ENCODE peak calls at places on chromosomes 5 and 9, in six cellular contexts. B is SK-N-SH, O is neural progenitor cell, C is HCT116, M is PC-3, L is MM.1S. D is an unnamed sample.

GRCh38 chr5:78527054-78527884 is 121.3 kb downstream of the LHFPL2 start:
- DNase-seq in B (no peak), L (no peak), M (peak; percentile 52), O (peak; percentile 40), C (no peak), D (peak; percentile 98)

GRCh38 chr5:168790037-168790635 is 211.0 kb upstream of the PANK3 start:
- DNase-seq in O (no peak), M (no peak), C (no peak), B (no peak), L (no peak), D (peak; percentile 52)

GRCh38 chr9:10674586-10674985 is 61.8 kb upstream of the PTPRD start:
- DNase-seq in L (no peak), B (no peak), O (no peak), M (no peak), C (no peak), D (no peak)

GRCh38 chr5:134135091-134135655 is 20.7 kb downstream of the TCF7 start:
- DNase-seq in B (no peak), L (no peak), O (no peak), C (no peak), M (no peak), D (no peak)

GRCh38 chr5:80069251-80069650 is 34.1 kb downstream of the THBS4 start:
- DNase-seq in B (no peak), L (no peak), C (no peak), M (no peak), O (no peak), D (no peak)

GRCh38 chr5:171342362-171343111 is 33.5 kb downstream of the TLX3 start:
- DNase-seq in M (peak; percentile 85), O (peak; percentile 80), C (peak; percentile 64), L (peak; percentile 52), B (peak; percentile 73), D (peak; percentile 84)

GRCh38 chr9:99852617-99853016 is 30.9 kb downstream of the NR4A3 start:
- DNase-seq in B (no peak), C (no peak), O (no peak), L (peak; percentile 72), M (no peak), D (no peak)

GRCh38 chr9:36922548-36922947 is 111.5 kb downstream of the PAX5 start:
- DNase-seq in B (no peak), L (no peak), M (peak; percentile 55), O (no peak), C (no peak), D (peak; percentile 5)

GRCh38 chr9:93588641-93589609 is 12.5 kb downstream of the PHF2 start:
- DNase-seq in L (no peak), C (no peak), O (no peak), M (no peak), B (no peak), D (peak; percentile 36)

GRCh38 chr5:39373797-39374196 is 9.5 kb upstream of the C9 start:
- DNase-seq in C (no peak), M (no peak), O (no peak), B (no peak), L (no peak), D (no peak)

GRCh38 chr5:146025108-146025507 is 80.3 kb downstream of the PLAC8L1 start:
- DNase-seq in L (no peak), O (no peak), B (no peak), C (no peak), M (no peak), D (no peak)

GRCh38 chr9:6551126-6551525 is 94.4 kb downstream of the GLDC start:
- DNase-seq in M (no peak), C (no peak), L (no peak), B (no peak), O (no peak), D (no peak)

GRCh38 chr5:124906339-124907097 is 160.1 kb upstream of the ZNF608 start:
- DNase-seq in C (no peak), B (peak; percentile 20), L (peak; percentile 39), M (peak; percentile 27), O (peak; percentile 53), D (peak; percentile 82)

GRCh38 chr9:1980387-1980786 is 34.8 kb upstream of the SMARCA2 start:
- DNase-seq in O (no peak), C (no peak), M (no peak), L (peak; percentile 37), B (no peak), D (no peak)

GRCh38 chr5:15887072-15887471 is 292.5 kb downstream of the MARCHF11 start:
- DNase-seq in O (no peak), L (no peak), B (no peak), C (no peak), M (no peak), D (no peak)

GRCh38 chr9:96139592-96140251 is 162.3 kb downstream of the HSD17B3 start:
- DNase-seq in L (no peak), B (peak; percentile 71), O (no peak), M (peak; percentile 11), C (no peak), D (peak; percentile 91)

GRCh38 chr5:110335361-110336046 is 391.0 kb downstream of the TMEM232 start:
- DNase-seq in B (no peak), L (no peak), C (no peak), O (no peak), M (no peak), D (peak; percentile 94)

GRCh38 chr9:121895836-121896544 is 197.1 kb downstream of the TTLL11 start:
- DNase-seq in L (no peak), C (no peak), B (no peak), O (peak; percentile 34), M (no peak), D (no peak)

GRCh38 chr5:39892708-39893107 is 467.9 kb upstream of the DAB2 start:
- DNase-seq in O (no peak), M (peak; percentile 60), B (no peak), C (no peak), L (peak; percentile 51), D (peak; percentile 45)

GRCh38 chr5:63570752-63571151 is 391.5 kb downstream of the HTR1A start:
- DNase-seq in O (peak; percentile 46), B (peak; percentile 3), C (no peak), M (no peak), L (no peak), D (no peak)

GRCh38 chr5:38463634-38464521 is 92.6 kb downstream of the LIFR start:
- DNase-seq in O (no peak), C (peak; percentile 84), B (no peak), M (peak; percentile 96), L (peak; percentile 45), D (peak; percentile 97)

GRCh38 chr9:14441976-14442651 is 128.2 kb upstream of the NFIB start:
- DNase-seq in O (peak; percentile 58), L (no peak), M (peak; percentile 17), C (peak; percentile 72), B (no peak), D (peak; percentile 30)

GRCh38 chr5:139861889-139862207 is 66.2 kb downstream of the PSD2 start:
- DNase-seq in L (no peak), C (no peak), O (no peak), M (no peak), B (no peak), D (no peak)

GRCh38 chr5:139862803-139863202 is 67.2 kb downstream of the PSD2 start:
- DNase-seq in L (no peak), C (no peak), O (peak; percentile 41), B (no peak), M (no peak), D (no peak)

GRCh38 chr5:139863361-139863760 is 67.8 kb downstream of the PSD2 start:
- DNase-seq in B (no peak), O (no peak), C (no peak), L (no peak), M (no peak), D (peak; percentile 46)

GRCh38 chr5:139861021-139861888 is 65.6 kb downstream of the PSD2 start:
- DNase-seq in C (no peak), O (no peak), B (no peak), M (no peak), L (no peak), D (no peak)

GRCh38 chr5:139862313-139862712 is 66.7 kb downstream of the PSD2 start:
- DNase-seq in C (no peak), L (no peak), M (no peak), O (no peak), B (no peak), D (peak; percentile 85)
- TF ChIP-seq EZH2phosphoT487 in C (no peak), L (no peak), M (no peak), O (no peak), B (no peak), D (no peak)

DNA sequence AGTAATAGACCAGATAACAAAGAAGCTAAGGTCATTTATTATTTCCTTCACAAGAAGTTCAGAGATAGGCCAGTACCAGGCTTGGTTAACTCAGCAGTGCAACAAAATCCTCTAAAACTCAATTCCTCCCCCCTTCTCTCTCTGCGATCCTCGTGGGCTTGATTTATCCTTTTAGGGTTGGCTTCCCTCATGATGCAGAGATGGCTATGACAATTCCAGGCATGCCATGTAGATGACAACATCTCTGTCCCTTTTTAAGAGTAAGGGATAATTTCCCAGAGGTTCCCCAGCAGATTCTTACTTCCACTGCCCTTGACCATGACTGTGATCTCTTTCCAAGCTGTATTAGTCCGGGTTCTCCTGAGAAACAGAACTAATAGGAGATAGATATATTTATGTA is 28.7 kb upstream of the DAP start:
- DNase-seq in M (no peak), B (no peak), L (no peak), C (no peak), O (no peak), D (peak; percentile 12)
- H3K9ac ChIP-seq in M (no peak overlapping the region), B (no peak overlapping the region), L (no peak overlapping the region), C (no peak overlapping the region), O (no peak overlapping the region), D (no peak overlapping the region)

DNA sequence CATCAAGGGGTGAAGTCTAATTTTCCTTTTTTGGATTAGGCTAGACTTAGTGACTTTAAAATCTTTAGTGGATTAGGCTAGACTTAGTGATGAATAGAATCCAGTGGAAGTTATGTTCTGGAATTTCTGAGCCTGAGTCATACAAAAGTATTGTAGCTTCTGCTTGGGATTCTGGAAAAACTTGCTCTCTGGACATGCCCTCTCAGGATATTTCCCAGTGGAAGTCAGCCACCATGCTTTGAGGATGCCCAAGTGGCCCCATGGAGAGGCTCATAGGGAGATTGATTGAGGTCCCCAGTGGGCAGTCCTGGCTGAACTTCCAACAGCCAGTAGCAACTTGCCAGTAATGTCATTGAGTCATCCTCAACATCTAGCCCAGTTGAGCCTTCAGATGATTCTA is 112.4 kb upstream of the PRLR start:
- DNase-seq in O (no peak), L (no peak), B (no peak), C (no peak), M (no peak), D (peak; percentile 13)
- TF ChIP-seq EZH2phosphoT487 in O (no peak), L (no peak), B (no peak), C (no peak), M (no peak), D (no peak)

DNA sequence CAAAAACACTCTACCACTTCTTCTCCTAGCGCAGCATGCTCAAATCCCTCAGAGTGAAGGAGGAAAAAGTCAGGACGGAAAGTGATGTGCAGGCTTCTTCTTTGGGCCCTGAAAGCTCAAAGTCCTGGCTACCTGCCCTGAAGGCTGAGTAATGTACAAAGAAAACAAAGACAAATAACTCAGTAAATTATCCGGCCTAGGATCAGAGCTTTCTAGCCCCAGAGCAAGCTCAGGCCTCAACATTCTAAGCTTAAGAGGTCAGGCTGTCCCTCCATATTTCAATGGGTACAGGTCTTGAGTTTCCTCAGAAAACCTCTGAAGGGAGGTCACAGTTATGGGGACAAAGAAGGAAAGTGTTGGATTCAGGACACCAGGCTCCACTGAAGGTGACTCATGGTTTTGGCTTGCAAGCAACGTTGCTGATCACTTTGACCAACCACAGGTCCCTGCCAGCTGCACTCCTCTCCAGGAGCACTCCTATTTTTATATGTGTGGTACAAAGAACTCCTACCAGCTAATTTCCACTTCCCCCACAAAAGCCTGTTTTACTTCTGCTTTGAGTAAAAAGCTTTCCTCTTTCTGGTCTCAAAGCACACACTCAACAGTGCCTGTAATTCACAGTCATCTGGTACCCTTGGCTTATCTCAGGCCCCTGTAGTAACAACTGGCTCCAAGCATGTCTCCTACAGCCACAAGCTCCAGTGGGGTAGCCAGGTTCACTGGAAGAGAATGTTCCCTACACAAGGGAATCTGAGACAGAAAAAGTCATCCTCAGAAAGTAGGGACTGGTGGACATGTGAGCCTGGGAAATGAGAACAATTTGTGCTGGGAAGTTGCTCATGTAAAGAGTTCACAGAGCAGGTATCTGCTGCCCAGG is 115.7 kb downstream of the UGCG start:
- DNase-seq in B (no peak), O (no peak), L (peak; percentile 63), M (peak; percentile 90), C (peak; percentile 91), D (peak; percentile 95)
- H3K9ac ChIP-seq in B (peak overlapping the region; percentile 71), O (no peak overlapping the region), L (no peak overlapping the region), M (peak overlapping the region; percentile 57), C (peak overlapping the region; percentile 62), D (peak overlapping the region; percentile 64)